ENCODE peak calls at places on chromosomes 16 and 17, in six cellular contexts. W, B, S, E, V and J are unnamed samples.

GRCh38 chr17:40551091-40551873 is 14.0 kb downstream of the CCR7 start:
- DNase-seq in S (peak), B (no peak), V (peak), E (peak), W (peak), J (peak)

GRCh38 chr16:21599994-21600773 is 807 bp downstream of the METTL9 start:
- DNase-seq in V (peak), B (no peak), S (peak), W (peak), E (peak), J (no peak)

GRCh38 chr16:89530401-89531381 is 22.5 kb downstream of the SPG7 start:
- DNase-seq in S (no peak), E (no peak), W (no peak), B (no peak), V (no peak), J (no peak)

GRCh38 chr17:47305302-47305923 is 18.3 kb upstream of the EFCAB13 start:
- DNase-seq in E (peak), B (no peak), V (peak), W (peak), S (no peak), J (no peak)

GRCh38 chr16:74752258-74752657 is 22.4 kb downstream of the FA2H start:
- DNase-seq in E (no peak), W (no peak), V (no peak), B (no peak), S (no peak), J (no peak)

GRCh38 chr17:15185625-15185991 is 79.5 kb downstream of the PMP22 start:
- DNase-seq in B (no peak), E (peak), S (no peak), W (peak), V (peak), J (no peak)

GRCh38 chr16:22369221-22369811 is 5.1 kb downstream of the CDR2 start:
- DNase-seq in W (peak), B (no peak), E (peak), S (no peak), V (peak), J (no peak)

GRCh38 chr16:65572156-65572555 is 450.3 kb upstream of the CDH11 start:
- DNase-seq in B (no peak), S (no peak), W (peak), E (peak), V (no peak), J (no peak)

GRCh38 chr17:14805348-14805747 is 459.8 kb downstream of the PMP22 start:
- DNase-seq in B (no peak), V (peak), E (peak), W (peak), S (no peak), J (no peak)

GRCh38 chr17:77785526-77785925 is 173.0 kb upstream of the TNRC6C start:
- DNase-seq in V (no peak), S (no peak), B (no peak), E (no peak), W (no peak), J (no peak)

GRCh38 chr17:1868090-1868489 is 38.3 kb downstream of the RPA1 start:
- DNase-seq in B (no peak), W (no peak), E (no peak), S (no peak), V (no peak), J (no peak)

GRCh38 chr16:71709231-71709781 is 15.2 kb downstream of the PHLPP2 start:
- DNase-seq in E (peak), B (no peak), S (no peak), W (peak), V (no peak), J (no peak)

GRCh38 chr17:17849147-17849820 is 12.5 kb upstream of the SREBF1 start:
- DNase-seq in S (peak), V (no peak), E (peak), B (no peak), W (peak), J (peak)

GRCh38 chr17:80294210-80294609 is 33.6 kb downstream of the RNF213 start:
- DNase-seq in S (no peak), V (no peak), W (no peak), B (no peak), E (no peak), J (no peak)

GRCh38 chr17:80291260-80291659 is 30.6 kb downstream of the RNF213 start:
- DNase-seq in E (no peak), S (no peak), W (no peak), B (no peak), V (no peak), J (no peak)

GRCh38 chr17:80291691-80292487 is 31.2 kb downstream of the RNF213 start:
- DNase-seq in S (no peak), E (no peak), B (no peak), V (no peak), W (no peak), J (no peak)

GRCh38 chr17:80294653-80295052 is 34.0 kb downstream of the RNF213 start:
- DNase-seq in B (no peak), E (no peak), S (no peak), V (no peak), W (no peak), J (no peak)

GRCh38 chr17:80292557-80292956 is 31.9 kb downstream of the RNF213 start:
- DNase-seq in V (no peak), E (no peak), S (no peak), W (peak), B (peak), J (no peak)
- TF ChIP-seq CTCF in V (peak), E (peak), S (no peak), W (no peak), B (peak), J (no peak)

GRCh38 chr17:59893617-59894100 is 738 bp downstream of the RPS6KB1 start:
- DNase-seq in B (no peak), V (peak), S (no peak), E (peak), W (peak), J (no peak)

GRCh38 chr17:59903455-59903854 is 10.5 kb downstream of the RPS6KB1 start:
- DNase-seq in E (no peak), S (no peak), B (no peak), V (no peak), W (no peak), J (no peak)

GRCh38 chr17:59901604-59902003 is 8.7 kb downstream of the RPS6KB1 start:
- DNase-seq in W (no peak), S (no peak), E (no peak), B (no peak), V (no peak), J (no peak)

GRCh38 chr17:59897090-59897489 is 4.2 kb downstream of the RPS6KB1 start:
- DNase-seq in W (no peak), B (no peak), V (no peak), E (no peak), S (no peak), J (no peak)

DNA sequence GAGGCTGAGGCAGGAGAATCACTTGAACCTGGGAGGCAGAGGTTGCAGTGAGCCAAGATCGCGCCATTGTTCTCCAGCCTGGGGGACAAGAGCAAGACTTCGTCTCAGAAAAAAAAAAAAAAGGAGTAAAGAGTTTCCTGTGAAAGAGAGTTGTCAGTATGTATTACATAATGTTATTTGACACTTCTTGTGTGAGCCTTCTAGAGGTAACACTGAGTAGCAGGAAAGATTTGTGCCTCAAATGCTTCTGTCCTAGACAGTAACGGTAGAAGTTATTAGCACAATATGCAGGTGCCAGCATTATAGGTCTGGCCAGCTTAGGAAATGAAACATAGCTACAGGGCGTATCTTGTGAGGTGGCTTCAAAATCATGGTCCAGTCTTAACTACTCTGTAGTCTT is 6.2 kb downstream of the RPS6KB1 start:
- DNase-seq in W (peak), E (no peak), V (peak), B (no peak), S (no peak), J (no peak)
- TF ChIP-seq CTCF in W (no peak), E (no peak), V (no peak), B (no peak), S (no peak), J (no peak)

GRCh38 chr17:81703747-81704654 is 834 bp downstream of the MRPL12 start:
- DNase-seq in W (no peak), E (no peak), B (no peak), V (no peak), S (no peak), J (no peak)

GRCh38 chr17:81702934-81703746 is at the start of gene MRPL12:
- DNase-seq in B (peak), W (peak), E (peak), S (peak), V (peak), J (peak)

GRCh38 chr17:81697261-81698044 is 5.7 kb upstream of the MRPL12 start:
- DNase-seq in S (no peak), E (no peak), W (no peak), B (no peak), V (no peak), J (no peak)

GRCh38 chr17:81700353-81701287 is 2.5 kb upstream of the MRPL12 start:
- DNase-seq in W (no peak), V (no peak), B (no peak), E (no peak), S (no peak), J (no peak)

DNA sequence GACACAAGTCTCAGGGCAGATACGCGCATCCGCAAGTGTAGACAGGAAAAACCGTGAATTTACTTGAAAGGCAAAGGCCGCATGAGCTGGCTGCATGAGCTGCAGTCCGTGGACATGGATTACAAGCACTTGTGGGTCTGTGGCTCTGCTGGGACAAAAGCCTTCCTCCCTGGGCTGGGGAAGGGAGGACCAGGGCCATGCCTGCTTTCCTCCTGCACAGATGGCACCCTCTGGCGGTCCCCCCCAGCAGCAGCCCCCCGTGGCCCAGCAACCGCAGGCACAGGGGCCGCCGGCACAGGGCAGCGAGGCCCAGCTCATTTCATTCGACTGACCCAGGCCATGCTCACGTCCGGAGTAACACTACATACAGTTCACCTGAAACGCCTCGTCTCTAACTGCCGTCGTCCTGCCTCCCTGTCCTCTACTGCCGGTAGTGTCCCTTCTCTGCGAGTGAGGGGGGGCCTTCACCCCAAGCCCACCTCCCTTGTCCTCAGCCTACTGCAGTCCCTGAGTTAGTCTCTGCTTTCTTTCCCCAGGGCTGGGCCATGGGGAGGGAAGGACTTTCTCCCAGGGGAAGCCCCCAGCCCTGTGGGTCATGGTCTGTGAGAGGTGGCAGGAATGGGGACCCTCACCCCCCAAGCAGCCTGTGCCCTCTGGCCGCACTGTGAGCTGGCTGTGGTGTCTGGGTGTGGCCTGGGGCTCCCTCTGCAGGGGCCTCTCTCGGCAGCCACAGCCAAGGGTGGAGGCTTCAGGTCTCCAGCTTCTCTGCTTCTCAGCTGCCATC is 1.7 kb upstream of the MRPL12 start:
- DNase-seq in S (no peak), E (no peak), V (no peak), B (no peak), W (no peak), J (no peak)
- TF ChIP-seq CTCF in S (no peak), E (no peak), V (no peak), B (no peak), W (no peak), J (no peak)

GRCh38 chr16:27639588-27640276 is 89.8 kb downstream of the KATNIP start:
- DNase-seq in S (no peak), E (peak), B (peak), W (peak), V (peak), J (no peak)

GRCh38 chr16:27644165-27644564 is 94.2 kb downstream of the KATNIP start:
- DNase-seq in E (no peak), S (no peak), B (no peak), W (no peak), V (no peak), J (no peak)

GRCh38 chr16:27641260-27641659 is 91.3 kb downstream of the KATNIP start:
- DNase-seq in S (no peak), E (no peak), B (no peak), V (peak), W (no peak), J (no peak)

GRCh38 chr16:27640277-27640600 is 90.3 kb downstream of the KATNIP start:
- DNase-seq in E (no peak), B (no peak), V (no peak), S (no peak), W (no peak), J (no peak)

GRCh38 chr16:27642753-27643152 is 92.8 kb downstream of the KATNIP start:
- DNase-seq in B (no peak), E (peak), W (peak), S (no peak), V (peak), J (no peak)
- TF ChIP-seq CTCF in B (no peak), E (peak), W (peak), S (no peak), V (no peak), J (no peak)

GRCh38 chr17:50576864-50577263 is 16.3 kb downstream of the CACNA1G start:
- DNase-seq in B (no peak), V (no peak), W (no peak), S (no peak), E (no peak), J (no peak)

GRCh38 chr17:50578173-50578572 is 17.7 kb downstream of the CACNA1G start:
- DNase-seq in W (no peak), V (no peak), S (no peak), E (no peak), B (no peak), J (no peak)

GRCh38 chr17:50577451-50577954 is 17.0 kb downstream of the CACNA1G start:
- DNase-seq in E (no peak), W (no peak), V (no peak), S (no peak), B (no peak), J (no peak)

GRCh38 chr17:50573866-50574571 is 13.5 kb downstream of the CACNA1G start:
- DNase-seq in E (no peak), V (no peak), B (no peak), S (no peak), W (no peak), J (no peak)

GRCh38 chr17:50575581-50576210 is 15.2 kb downstream of the CACNA1G start:
- DNase-seq in W (no peak), V (no peak), E (no peak), S (no peak), B (no peak), J (no peak)
- TF ChIP-seq CTCF in W (no peak), V (no peak), E (no peak), S (no peak), B (no peak), J (no peak)

GRCh38 chr16:16075463-16076399 is 126.3 kb downstream of the ABCC1 start:
- DNase-seq in W (peak), B (no peak), S (no peak), V (no peak), E (no peak), J (no peak)

GRCh38 chr16:16071631-16072244 is 122.3 kb downstream of the ABCC1 start:
- DNase-seq in V (no peak), E (peak), W (peak), S (no peak), B (no peak), J (no peak)

GRCh38 chr16:16076400-16076901 is 127.0 kb downstream of the ABCC1 start:
- DNase-seq in W (no peak), S (no peak), V (no peak), B (no peak), E (no peak), J (no peak)

GRCh38 chr16:16073884-16074781 is 124.7 kb downstream of the ABCC1 start:
- DNase-seq in V (peak), B (peak), W (peak), S (no peak), E (peak), J (no peak)
- TF ChIP-seq CTCF in V (no peak), B (no peak), W (no peak), S (no peak), E (no peak), J (no peak)